ENCODE peak calls at places on chromosomes 1 and 21, in four cellular contexts. U is effector CD4-positive, alpha-beta T cell; A is T-helper 22 cell; H is T follicular helper cell. Z is an unnamed sample.

GRCh38 chr1:154427173-154428139 is 22.3 kb downstream of the IL6R start:
- DNase-seq in U (no peak), A (no peak), H (no peak), Z (no peak)

GRCh38 chr21:39971961-39972360 is 104.7 kb downstream of the PCP4 start:
- DNase-seq in U (no peak), A (no peak), H (no peak), Z (no peak)

GRCh38 chr1:222930097-222930496 is 115.3 kb downstream of the DISP1 start:
- DNase-seq in U (no peak), A (no peak), H (no peak), Z (no peak)

GRCh38 chr1:234839663-234840062 is 229.7 kb upstream of the IRF2BP2 start:
- DNase-seq in U (no peak), A (no peak), H (no peak), Z (no peak)

GRCh38 chr1:237748192-237748591 is 142.5 kb downstream of the ZP4 start:
- DNase-seq in U (no peak), A (no peak), H (no peak), Z (no peak)

GRCh38 chr1:41955461-41956159 is 36.9 kb upstream of the HIVEP3 start:
- DNase-seq in U (no peak), A (no peak), H (no peak), Z (peak)

GRCh38 chr1:205442051-205442721 is 13.7 kb downstream of the BLACAT1 start:
- DNase-seq in U (no peak), A (no peak), H (no peak), Z (no peak)

GRCh38 chr21:37153193-37153934 is 80.3 kb downstream of the TTC3 start:
- DNase-seq in U (no peak), A (no peak), H (no peak), Z (no peak)

GRCh38 chr1:212346586-212346985 is 61.4 kb downstream of the PPP2R5A start:
- DNase-seq in U (no peak), A (no peak), H (no peak), Z (no peak)

GRCh38 chr1:94061513-94062443 is 59.2 kb downstream of the ABCA4 start:
- DNase-seq in U (no peak), A (no peak), H (no peak), Z (no peak)

GRCh38 chr1:108801101-108801500 is 54.6 kb downstream of the STXBP3 start:
- DNase-seq in U (no peak), A (no peak), H (no peak), Z (no peak)

GRCh38 chr1:109866071-109866470 is 44.6 kb upstream of the CSF1 start:
- DNase-seq in U (no peak), A (no peak), H (no peak), Z (no peak)

GRCh38 chr1:223363057-223363855 is 720 bp downstream of the SUSD4 start:
- DNase-seq in U (peak), A (no peak), H (peak), Z (peak)

GRCh38 chr1:85230305-85230977 is 29.0 kb downstream of the C1orf52 start:
- DNase-seq in U (no peak), A (no peak), H (no peak), Z (no peak)

GRCh38 chr1:159162511-159163265 is 8.7 kb upstream of the CADM3 start:
- DNase-seq in U (no peak), A (no peak), H (no peak), Z (no peak)

GRCh38 chr1:30977105-30977504 is 68.5 kb upstream of the SDC3 start:
- DNase-seq in U (no peak), A (no peak), H (no peak), Z (no peak)

GRCh38 chr1:218669431-218669830 is 324.3 kb downstream of the TGFB2 start:
- DNase-seq in U (no peak), A (no peak), H (no peak), Z (no peak)

GRCh38 chr1:36248250-36248894 is 24.1 kb downstream of the THRAP3 start:
- DNase-seq in U (no peak), A (no peak), H (no peak), Z (no peak)

GRCh38 chr1:228416217-228416971 is at the start of gene TRIM17:
- DNase-seq in U (peak), A (no peak), H (peak), Z (no peak)

GRCh38 chr1:86487131-86487804 is 18.5 kb downstream of the CLCA1 start:
- DNase-seq in U (no peak), A (no peak), H (no peak), Z (no peak)

GRCh38 chr1:9238134-9238533 is 3.6 kb downstream of the H6PD start:
- DNase-seq in U (no peak), A (no peak), H (no peak), Z (no peak)

Z was measured in GM06990.